ENCODE peak calls at places on chromosomes 4 and X, in five cellular contexts. F, W, C, R and N are unnamed samples. For H3K4me1, the result is how much of the 10 kb centered on the place peaks cover.

GRCh38 chr4:97309111-97309510 is 834.2 kb downstream of the STPG2 start:
- DNase-seq in F (no peak), W (no peak), C (no peak), R (no peak), N (no peak)

GRCh38 chr4:3202836-3203820 is 45.8 kb upstream of the MSANTD1 start:
- DNase-seq in F (no peak), W (no peak), C (no peak), R (no peak), N (no peak)

GRCh38 chr4:6035786-6036185 is 17.6 kb upstream of the C4orf50 start:
- DNase-seq in F (no peak), W (no peak), C (no peak), R (no peak), N (no peak)

GRCh38 chr4:124334119-124334518 is 378.4 kb downstream of the ANKRD50 start:
- DNase-seq in F (peak), W (no peak), C (no peak), R (no peak), N (peak)

GRCh38 chr4:2923141-2923551 is 40.1 kb downstream of the NOP14 start:
- DNase-seq in F (no peak), W (no peak), C (no peak), R (no peak), N (no peak)

GRCh38 chr4:159126716-159127115 is 23.8 kb downstream of the RAPGEF2 start:
- DNase-seq in F (no peak), W (no peak), C (no peak), R (no peak), N (no peak)

GRCh38 chr4:156638925-156639605 is 332.5 kb downstream of the PDGFC start:
- DNase-seq in F (no peak), W (no peak), C (no peak), R (no peak), N (no peak)

GRCh38 chr4:186724861-186725419 is 1.3 kb upstream of the FAT1 start:
- DNase-seq in F (no peak), W (no peak), C (no peak), R (no peak), N (no peak)

GRCh38 chr4:508675-509373 is 9.8 kb downstream of the PIGG start:
- DNase-seq in F (no peak), W (no peak), C (no peak), R (no peak), N (no peak)

GRCh38 chr4:85684676-85685075 is 209.7 kb downstream of the ARHGAP24 start:
- DNase-seq in F (no peak), W (no peak), C (no peak), R (no peak), N (no peak)

GRCh38 chr4:67152976-67153375 is 392.3 kb downstream of the CENPC start:
- DNase-seq in F (no peak), W (no peak), C (no peak), R (no peak), N (no peak)

GRCh38 chr4:61273237-61273636 is 73.1 kb downstream of the ADGRL3 start:
- DNase-seq in F (no peak), W (no peak), C (no peak), R (no peak), N (no peak)

GRCh38 chrX:115174548-115174947 is 14.7 kb upstream of the RBMXL3 start:
- DNase-seq in F (no peak), W (no peak), C (no peak), R (no peak), N (no peak)

GRCh38 chrX:41192880-41193279 is 107.6 kb downstream of the USP9X start:
- DNase-seq in F (no peak), W (no peak), C (no peak), R (no peak), N (no peak)

DNA sequence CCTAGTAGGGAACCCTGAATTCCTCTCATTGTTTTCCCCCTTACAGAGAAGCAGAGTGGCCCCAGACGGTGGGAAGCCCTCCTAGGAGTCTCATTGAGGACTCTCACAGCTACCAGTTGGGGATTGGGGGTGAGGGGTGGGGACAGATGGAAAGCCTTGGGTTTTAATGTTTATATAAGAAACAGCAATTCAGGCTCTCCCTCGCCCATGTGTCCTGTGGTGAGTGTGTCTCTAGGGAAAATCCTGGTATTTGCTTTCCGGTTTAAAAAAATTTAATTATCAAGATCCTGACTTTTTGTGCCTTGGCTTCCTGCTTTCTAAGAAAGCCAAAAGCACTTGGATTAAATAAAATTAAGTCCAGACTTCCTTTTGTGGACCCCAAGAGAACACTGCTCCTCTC is 93.9 kb downstream of the SOWAHB start:
- DNase-seq in F (no peak), W (no peak), C (no peak), R (no peak), N (no peak)
- H3K27ac ChIP-seq in F (no peak), W (no peak), C (no peak), R (no peak), N (no peak)

DNA sequence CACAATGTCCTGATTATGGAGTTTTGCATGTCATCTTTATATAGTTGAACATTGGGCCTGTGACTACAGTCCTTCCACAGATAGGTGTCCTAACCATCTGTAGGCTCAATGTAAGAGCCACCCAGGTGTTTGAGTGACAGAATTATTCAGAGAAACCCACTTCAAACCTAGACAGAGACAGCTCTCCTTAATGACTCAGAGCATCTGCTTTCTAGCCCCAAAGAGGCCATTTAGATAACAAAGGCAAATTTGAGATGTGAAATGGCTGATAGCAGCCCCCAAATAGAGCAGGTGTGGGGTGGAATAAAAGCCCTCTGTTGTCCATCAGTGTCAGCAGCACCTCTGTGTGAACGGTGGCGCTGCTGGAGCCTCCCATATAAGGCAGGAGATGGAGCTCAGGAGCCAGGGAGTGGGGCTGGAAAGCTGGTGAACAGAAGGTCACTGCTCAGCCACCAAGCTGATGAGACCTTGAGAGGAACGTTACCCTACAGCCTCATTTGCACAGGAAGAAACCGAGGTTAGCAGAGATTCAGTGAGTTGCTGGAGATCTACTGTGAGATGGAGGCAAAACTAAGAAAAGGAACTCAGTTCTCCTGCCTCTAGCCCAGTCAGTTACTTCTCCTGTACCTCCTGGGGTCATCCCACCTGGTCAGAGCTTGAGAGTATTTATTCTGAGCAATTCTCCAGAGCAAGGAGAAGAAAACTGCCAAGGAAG is 153.3 kb upstream of the LNX1 start:
- DNase-seq in F (peak), W (no peak), C (no peak), R (no peak), N (no peak)
- TF ChIP-seq CTCF in F (peak), W (no peak), C (no peak), R (no peak), N (no peak)

DNA sequence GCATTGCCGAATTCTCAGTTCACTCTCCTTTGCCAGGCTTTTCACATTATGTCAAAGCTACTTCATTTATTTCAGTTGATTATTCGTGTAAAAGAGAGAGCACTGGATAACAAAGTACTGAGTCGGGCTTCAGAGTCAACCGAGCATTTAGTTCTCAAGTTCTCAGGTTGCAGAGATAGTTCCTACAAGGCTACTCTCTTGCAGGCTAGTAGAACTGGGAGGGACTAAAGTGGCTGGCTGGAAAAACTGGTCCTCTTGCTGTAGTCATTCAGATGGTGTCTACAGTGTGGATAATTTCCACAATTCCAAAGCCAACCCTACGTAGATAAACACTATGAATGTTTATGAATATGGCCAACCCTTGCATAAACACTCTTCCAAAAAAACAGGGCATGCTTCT is 4.6 kb upstream of the CCNG2 start:
- DNase-seq in F (peak), W (no peak), C (no peak), R (no peak), N (no peak)
- H3K4me1 ChIP-seq in F (half or more), W (under half), C (under half), R (under half), N (under half)

DNA sequence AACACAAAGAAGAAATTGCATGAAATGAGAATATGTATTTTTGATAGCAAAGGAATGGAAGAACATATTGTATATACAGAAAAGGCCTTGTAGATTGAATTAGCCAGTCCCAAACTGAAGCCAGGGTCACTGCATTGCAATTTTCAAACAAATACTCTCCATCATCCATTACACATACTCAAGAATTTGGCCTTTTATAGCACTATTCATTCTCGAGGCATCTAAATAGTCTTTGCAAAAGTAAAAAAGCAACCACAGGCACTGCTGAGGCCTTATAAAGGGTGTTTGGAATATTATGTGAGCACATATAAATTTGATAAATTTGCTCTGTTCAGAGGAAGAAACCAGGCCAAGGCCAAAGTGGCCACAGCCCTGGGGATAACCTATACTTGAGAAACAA is 123.0 kb downstream of the ZNF827 start:
- DNase-seq in F (no peak), W (no peak), C (no peak), R (no peak), N (no peak)
- H3K27ac ChIP-seq in F (no peak), W (no peak), C (no peak), R (no peak), N (no peak)

DNA sequence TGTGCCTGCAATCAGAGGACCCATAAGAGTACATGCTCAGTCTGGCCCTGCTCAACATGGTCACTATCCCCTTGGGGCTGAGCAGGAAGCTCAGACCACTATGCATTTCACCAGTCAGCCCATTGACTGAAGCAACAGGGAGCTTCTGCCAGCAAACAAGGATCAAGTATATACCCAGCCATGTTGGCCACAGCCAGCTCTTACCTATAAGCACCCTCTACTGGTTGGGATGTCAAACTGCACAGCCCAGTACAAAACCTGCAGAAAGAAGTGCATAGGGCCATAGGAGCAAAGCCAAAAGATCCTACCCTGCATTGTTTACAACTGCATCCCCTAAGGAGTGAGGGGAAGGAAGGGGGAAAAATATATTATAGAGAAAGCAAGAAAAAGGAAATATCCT is 214.4 kb upstream of the CPEB2 start:
- DNase-seq in F (peak), W (no peak), C (no peak), R (peak), N (no peak)
- TF ChIP-seq CTCF in F (peak), W (peak), C (no peak), R (peak), N (peak)

GRCh38 chrX:45775462-45775861 is 574.8 kb upstream of the DIPK2B start:
- DNase-seq in F (no peak), W (no peak), C (no peak), R (no peak), N (no peak)
- H3K4me1 ChIP-seq in F (under half), W (under half), C (under half), R (under half), N (under half)

GRCh38 chrX:128438082-128438481 is 385.9 kb upstream of the ACTRT1 start:
- DNase-seq in F (no peak), W (no peak), C (no peak), R (no peak), N (no peak)
- H3K27ac ChIP-seq in F (no peak), W (no peak), C (no peak), R (no peak), N (no peak)